ENCODE peak calls at places on chromosomes 3 and 15, in seven cellular contexts. E is psoas muscle, Y is RWPE1, F is sigmoid colon, X is esophagus squamous epithelium, C is lower lobe of right lung, M is brain microvascular endothelial cell. R is an unnamed sample.
A peak's percentile ranks its signal among the peaks of the same experiment; 100 is the strongest.

GRCh38 chr3:135784557-135784956 is 181.0 kb upstream of the PPP2R3A start:
- DNase-seq in X (no peak), M (no peak), Y (no peak), E (no peak), F (no peak), C (no peak), R (no peak)

GRCh38 chr3:66317750-66318366 is 97.1 kb downstream of the SLC25A26 start:
- DNase-seq in Y (no peak), M (no peak), E (no peak), C (no peak), X (no peak), F (no peak), R (no peak)

GRCh38 chr15:43439268-43439667 is 53.7 kb downstream of the TP53BP1 start:
- DNase-seq in E (no peak), M (no peak), Y (no peak), F (no peak), C (no peak), X (no peak), R (no peak)

GRCh38 chr15:69225355-69226027 is 65.1 kb downstream of the GLCE start:
- DNase-seq in M (no peak), X (no peak), C (no peak), F (no peak), Y (peak; percentile 13), E (no peak), R (no peak)

GRCh38 chr15:85974348-85974705 is 105.3 kb upstream of the AGBL1 start:
- DNase-seq in F (no peak), Y (peak; percentile 20), E (no peak), C (no peak), X (no peak), M (no peak), R (no peak)

GRCh38 chr3:58898513-58898912 is 151.3 kb downstream of the CFAP20DC start:
- DNase-seq in M (no peak), X (no peak), C (no peak), Y (no peak), E (no peak), F (no peak), R (no peak)

GRCh38 chr3:182490601-182491485 is 302.5 kb upstream of the ATP11B start:
- DNase-seq in M (no peak), X (no peak), C (no peak), Y (peak; percentile 39), F (no peak), E (no peak), R (no peak)

GRCh38 chr3:100401674-100402036 is 316 bp downstream of the LNP1 start:
- DNase-seq in Y (peak; percentile 24), F (peak; percentile 71), E (peak; percentile 54), X (no peak), C (peak; percentile 52), M (peak; percentile 46), R (peak; percentile 46)

GRCh38 chr3:98734737-98735136 is 28.4 kb upstream of the ST3GAL6 start:
- DNase-seq in X (no peak), M (peak; percentile 33), E (no peak), C (no peak), F (no peak), Y (no peak), R (no peak)

DNA sequence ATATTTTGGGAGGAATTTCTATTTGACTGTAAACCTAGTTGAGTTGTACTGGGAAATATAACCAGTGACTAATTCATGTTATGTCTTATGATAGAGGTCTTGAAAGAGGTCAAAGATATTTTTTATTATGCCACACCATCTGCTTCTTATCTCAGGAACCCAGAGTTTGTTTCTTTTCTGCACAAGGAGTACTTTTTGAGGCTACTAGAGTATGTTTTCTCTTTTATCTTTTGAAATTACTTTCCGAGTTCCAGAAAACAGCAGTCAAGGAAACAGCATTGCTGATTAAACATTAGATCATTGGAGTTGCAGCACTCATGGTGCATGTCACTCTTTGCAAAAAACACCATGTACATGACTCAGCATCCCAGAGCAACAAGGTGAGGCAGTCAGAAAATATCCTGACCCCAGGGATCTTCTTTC is 645.8 kb upstream of the NR2F2 start:
- DNase-seq in Y (peak; percentile 83), X (no peak), M (peak; percentile 89), F (no peak), E (no peak), C (no peak), R (no peak)
- H3K27ac ChIP-seq in Y (no peak overlapping the region), X (no peak overlapping the region), M (peak overlapping the region; percentile 79), F (no peak overlapping the region), E (no peak overlapping the region), C (no peak overlapping the region), R (no peak overlapping the region)

DNA sequence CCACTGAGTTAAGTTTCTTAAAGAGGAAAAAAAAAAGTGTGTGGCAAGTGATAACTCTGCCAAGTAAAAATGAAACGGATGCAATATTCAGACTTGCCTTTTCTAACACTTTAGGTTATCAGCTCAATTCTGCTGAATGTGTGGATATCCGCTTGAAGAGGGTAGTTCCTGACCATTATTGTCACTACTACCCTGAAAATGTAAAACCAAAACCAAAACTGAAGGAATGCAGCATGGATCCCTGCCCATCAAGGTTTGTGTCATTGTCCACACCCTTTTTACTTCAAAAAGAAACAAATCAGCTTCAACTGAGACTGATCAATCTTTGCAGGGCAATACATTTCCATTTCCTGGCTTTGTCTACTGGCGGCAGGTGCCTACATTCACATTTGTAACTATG is 236.1 kb downstream of the ADAMTSL3 start:
- DNase-seq in Y (no peak), M (no peak), C (no peak), X (no peak), F (no peak), E (no peak), R (no peak)
- H3K27ac ChIP-seq in Y (no peak overlapping the region), M (no peak overlapping the region), C (no peak overlapping the region), X (no peak overlapping the region), F (peak overlapping the region; percentile 62), E (peak overlapping the region; percentile 37), R (no peak overlapping the region)

GRCh38 chr3:152836269-152836668 is 1.3 kb downstream of the P2RY1 start:
- DNase-seq in C (no peak), Y (no peak), X (no peak), M (no peak), F (no peak), E (no peak), R (no peak)
- H3K27ac ChIP-seq in C (peak overlapping the region; percentile 86), Y (no peak overlapping the region), X (no peak overlapping the region), M (no peak overlapping the region), F (peak overlapping the region; percentile 74), E (no peak overlapping the region), R (no peak overlapping the region)

DNA sequence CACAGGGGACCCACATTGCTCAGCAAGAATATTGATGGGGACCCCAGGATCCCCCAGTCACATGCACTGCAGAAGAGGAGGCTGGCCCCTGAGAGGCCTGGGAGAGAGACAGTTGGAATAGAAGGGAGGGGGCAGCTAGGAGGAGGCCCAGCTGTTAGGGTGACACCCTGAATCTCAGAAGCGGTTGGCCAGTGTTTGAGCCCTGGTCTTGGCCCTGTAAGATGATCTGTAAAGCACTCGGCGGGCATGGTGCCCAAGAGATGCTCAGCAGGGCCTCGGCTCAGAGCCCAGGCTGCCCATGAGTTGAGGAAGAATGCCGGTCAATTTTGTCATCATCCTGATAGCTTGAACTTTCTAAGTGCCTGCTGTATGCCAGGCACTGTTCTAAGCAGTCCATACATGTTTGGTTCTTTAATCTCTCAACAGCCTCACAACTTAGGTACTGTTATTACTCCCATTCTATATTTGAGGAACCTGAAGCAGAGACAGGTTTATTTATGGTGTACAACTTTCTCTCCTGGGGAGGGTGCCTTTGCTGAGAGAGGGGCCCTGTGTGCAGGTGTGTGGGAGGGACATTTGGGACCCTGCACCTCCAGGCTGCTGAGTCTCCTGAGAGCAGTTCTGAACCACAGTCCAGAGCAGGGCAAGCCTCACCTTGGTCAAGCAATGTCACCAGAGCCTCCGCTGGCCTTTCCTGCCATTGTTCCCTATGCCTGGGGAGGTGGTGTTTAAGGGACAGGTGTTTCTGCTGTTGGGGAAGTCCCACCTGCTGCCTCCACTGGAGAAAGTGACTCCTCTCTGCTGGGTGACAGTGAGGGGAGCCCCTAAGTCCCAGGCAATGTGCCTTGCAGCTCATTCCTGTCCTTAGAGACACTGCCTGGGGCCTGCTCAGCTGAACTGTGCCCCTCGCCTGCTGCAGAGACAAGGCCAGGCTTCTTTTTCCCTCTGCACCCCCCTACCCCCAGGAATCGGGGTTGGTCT is 26.0 kb downstream of the SLC6A6 start:
- DNase-seq in F (no peak), X (no peak), M (no peak), C (no peak), E (peak; percentile 95), Y (no peak), R (no peak)
- H3K27ac ChIP-seq in F (no peak overlapping the region), X (peak overlapping the region; percentile 55), M (no peak overlapping the region), C (peak overlapping the region; percentile 91), E (peak overlapping the region; percentile 86), Y (peak overlapping the region; percentile 26), R (peak overlapping the region; percentile 93)

GRCh38 chr15:36841154-36841553 is 259.2 kb downstream of the MEIS2 start:
- DNase-seq in E (no peak), F (no peak), C (no peak), M (no peak), X (no peak), Y (no peak), R (no peak)
- H3K27ac ChIP-seq in E (no peak overlapping the region), F (no peak overlapping the region), C (no peak overlapping the region), M (no peak overlapping the region), X (no peak overlapping the region), Y (no peak overlapping the region), R (no peak overlapping the region)

GRCh38 chr3:12921736-12922135 is 80.4 kb upstream of the RPL32 start:
- DNase-seq in F (no peak), E (no peak), M (no peak), Y (no peak), C (no peak), X (no peak), R (no peak)
- H3K27ac ChIP-seq in F (no peak overlapping the region), E (no peak overlapping the region), M (no peak overlapping the region), Y (no peak overlapping the region), C (no peak overlapping the region), X (no peak overlapping the region), R (no peak overlapping the region)

GRCh38 chr3:123798540-123798939 is 85.6 kb downstream of the MYLK start:
- DNase-seq in C (no peak), X (no peak), Y (no peak), E (no peak), M (no peak), F (no peak), R (no peak)

GRCh38 chr3:123792473-123793201 is 91.5 kb downstream of the MYLK start:
- DNase-seq in X (no peak), M (no peak), Y (peak; percentile 38), E (no peak), F (no peak), C (no peak), R (no peak)

GRCh38 chr3:123793425-123793824 is 90.7 kb downstream of the MYLK start:
- DNase-seq in E (no peak), M (no peak), X (no peak), F (no peak), Y (no peak), C (no peak), R (no peak)

GRCh38 chr3:123791898-123792297 is 92.2 kb downstream of the MYLK start:
- DNase-seq in E (no peak), M (no peak), C (no peak), X (no peak), F (no peak), Y (no peak), R (no peak)

GRCh38 chr3:123795471-123796251 is 88.5 kb downstream of the MYLK start:
- DNase-seq in M (no peak), C (no peak), X (no peak), E (no peak), F (no peak), Y (no peak), R (no peak)
- H3K27ac ChIP-seq in M (no peak overlapping the region), C (no peak overlapping the region), X (no peak overlapping the region), E (no peak overlapping the region), F (no peak overlapping the region), Y (no peak overlapping the region), R (no peak overlapping the region)